ENCODE peak calls at places on chromosomes 2 and 18, in four cellular contexts. One of them, this sample, is unnamed. For H3K9me1, the result is how much of the 10 kb centered on the place peaks cover.

GRCh38 chr18:8705280-8705940 is at the start of gene MTCL1:
- DNase-seq in IMR-90: no peak
- DNase-seq in K562: peak
- DNase-seq in keratinocyte: no peak
- DNase-seq in this sample: peak

GRCh38 chr2:40204268-40204667 is 247.6 kb downstream of the SLC8A1 start:
- DNase-seq in keratinocyte: no peak
- DNase-seq in IMR-90: peak
- DNase-seq in K562: no peak
- DNase-seq in this sample: no peak

GRCh38 chr2:29617351-29617750 is 304.0 kb downstream of the ALK start:
- DNase-seq in IMR-90: no peak
- DNase-seq in K562: no peak
- DNase-seq in keratinocyte: no peak
- DNase-seq in this sample: no peak

GRCh38 chr2:236156095-236156859 is 11.9 kb downstream of the GBX2 start:
- DNase-seq in K562: no peak
- DNase-seq in keratinocyte: no peak
- DNase-seq in IMR-90: no peak
- DNase-seq in this sample: no peak

GRCh38 chr2:25306767-25307368 is 34.9 kb downstream of the DNMT3A start:
- DNase-seq in IMR-90: no peak
- DNase-seq in keratinocyte: no peak
- DNase-seq in K562: no peak
- DNase-seq in this sample: no peak

GRCh38 chr18:26133652-26134051 is at the start of gene PSMA8:
- DNase-seq in K562: no peak
- DNase-seq in keratinocyte: no peak
- DNase-seq in IMR-90: no peak
- DNase-seq in this sample: peak

GRCh38 chr2:132439703-132440398 is 23.2 kb downstream of the GPR39 start:
- DNase-seq in keratinocyte: no peak
- DNase-seq in IMR-90: peak
- DNase-seq in K562: no peak
- DNase-seq in this sample: no peak

GRCh38 chr18:23565916-23566547 is 20.3 kb downstream of the NPC1 start:
- DNase-seq in IMR-90: no peak
- DNase-seq in K562: no peak
- DNase-seq in keratinocyte: no peak
- DNase-seq in this sample: no peak

DNA sequence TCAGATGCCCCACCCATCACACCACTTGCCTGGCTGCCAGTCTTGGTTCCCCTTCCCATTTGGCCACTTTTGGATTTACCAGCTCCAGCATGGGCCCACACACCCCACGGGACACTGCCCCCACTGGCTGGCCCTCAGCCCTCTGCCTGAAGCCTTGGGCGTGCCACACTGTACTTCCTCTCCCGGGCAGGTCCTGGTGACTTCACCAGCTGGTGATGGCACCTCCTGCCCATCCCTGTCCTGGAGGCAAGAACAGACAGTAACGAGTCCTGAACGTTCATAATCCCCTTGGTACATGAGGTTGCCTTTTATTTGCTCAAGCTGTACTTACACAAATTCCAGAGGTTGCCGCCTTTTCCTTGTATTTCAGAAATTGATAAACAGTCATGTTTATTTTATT is 81.1 kb downstream of the TMEM17 start:
- DNase-seq in K562: no peak
- DNase-seq in IMR-90: no peak
- DNase-seq in keratinocyte: no peak
- DNase-seq in this sample: no peak
- H3K9me1 ChIP-seq in K562: under half
- H3K9me1 ChIP-seq in IMR-90: under half
- H3K9me1 ChIP-seq in keratinocyte: under half
- H3K9me1 ChIP-seq in this sample: under half

GRCh38 chr18:24876266-24876665 is 415.8 kb downstream of the HRH4 start:
- DNase-seq in keratinocyte: no peak
- DNase-seq in IMR-90: no peak
- DNase-seq in K562: no peak
- DNase-seq in this sample: no peak

GRCh38 chr18:24875761-24876160 is 415.3 kb downstream of the HRH4 start:
- DNase-seq in IMR-90: no peak
- DNase-seq in K562: no peak
- DNase-seq in keratinocyte: no peak
- DNase-seq in this sample: no peak

GRCh38 chr18:24875286-24875685 is 414.8 kb downstream of the HRH4 start:
- DNase-seq in K562: no peak
- DNase-seq in IMR-90: no peak
- DNase-seq in keratinocyte: no peak
- DNase-seq in this sample: peak

GRCh38 chr18:24878289-24878688 is 417.9 kb downstream of the HRH4 start:
- DNase-seq in IMR-90: peak
- DNase-seq in K562: no peak
- DNase-seq in keratinocyte: no peak
- DNase-seq in this sample: peak
- TF ChIP-seq CTCF in IMR-90: peak
- TF ChIP-seq CTCF in K562: peak
- TF ChIP-seq CTCF in keratinocyte: no peak
- TF ChIP-seq CTCF in this sample: peak

GRCh38 chr18:35683021-35683420 is 101.5 kb downstream of the GALNT1 start:
- DNase-seq in IMR-90: peak
- DNase-seq in K562: no peak
- DNase-seq in keratinocyte: no peak
- DNase-seq in this sample: no peak
- H3K9me1 ChIP-seq in IMR-90: under half
- H3K9me1 ChIP-seq in K562: under half
- H3K9me1 ChIP-seq in keratinocyte: under half
- H3K9me1 ChIP-seq in this sample: under half

GRCh38 chr2:58010599-58010998 is 36.0 kb upstream of the VRK2 start:
- DNase-seq in keratinocyte: no peak
- DNase-seq in IMR-90: no peak
- DNase-seq in K562: no peak
- DNase-seq in this sample: peak
- TF ChIP-seq CTCF in keratinocyte: no peak
- TF ChIP-seq CTCF in IMR-90: no peak
- TF ChIP-seq CTCF in K562: no peak
- TF ChIP-seq CTCF in this sample: no peak